ENCODE peak calls at places on chromosome 12, in five cellular contexts. L, A, T, P and Q are unnamed samples.

GRCh38 chr12:3496964-3497363 is 6.0 kb downstream of the PRMT8 start:
- DNase-seq in L (no peak), A (no peak), P (no peak), T (no peak), Q (no peak)

GRCh38 chr12:108804361-108804949 is 52.9 kb downstream of the SSH1 start:
- DNase-seq in L (no peak), A (no peak), T (no peak), P (no peak), Q (no peak)

GRCh38 chr12:4214912-4215861 is 58.4 kb upstream of the CCND2 start:
- DNase-seq in L (peak; percentile 86), T (peak; percentile 93), A (no peak), P (peak; percentile 8), Q (peak; percentile 60)

GRCh38 chr12:93245543-93245942 is 132.2 kb upstream of the NUDT4 start:
- DNase-seq in A (no peak), P (no peak), T (no peak), L (peak; percentile 70), Q (no peak)

GRCh38 chr12:46794593-46795190 is 31.1 kb downstream of the SLC38A4 start:
- DNase-seq in L (peak; percentile 22), P (no peak), A (no peak), T (no peak), Q (no peak)

GRCh38 chr12:82090188-82090587 is 268.0 kb downstream of the CCDC59 start:
- DNase-seq in A (no peak), T (no peak), L (no peak), P (no peak), Q (no peak)

GRCh38 chr12:52049688-52050087 is 1.6 kb upstream of the NR4A1 start:
- DNase-seq in L (no peak), A (no peak), T (no peak), P (no peak), Q (no peak)

GRCh38 chr12:77837876-77838291 is 7.2 kb downstream of the NAV3 start:
- DNase-seq in A (no peak), P (no peak), L (no peak), T (no peak), Q (no peak)

GRCh38 chr12:116784238-116784612 is 46.1 kb downstream of the RNFT2 start:
- DNase-seq in L (no peak), P (no peak), T (peak; percentile 50), A (no peak), Q (no peak)

GRCh38 chr12:57181072-57181471 is 33.7 kb upstream of the LRP1-AS start:
- DNase-seq in P (no peak), A (no peak), L (no peak), T (no peak), Q (no peak)

GRCh38 chr12:107058190-107058589 is 35.2 kb downstream of the CRY1 start:
- DNase-seq in L (no peak), P (no peak), A (no peak), T (no peak), Q (no peak)

GRCh38 chr12:93002278-93003054 is 73.4 kb upstream of the EEA1 start:
- DNase-seq in A (no peak), P (no peak), L (no peak), T (no peak), Q (no peak)

GRCh38 chr12:3436496-3437060 is 54.4 kb upstream of the PRMT8 start:
- DNase-seq in P (no peak), L (no peak), T (no peak), A (no peak), Q (no peak)

GRCh38 chr12:1474059-1474537 is 120.3 kb downstream of the FBXL14 start:
- DNase-seq in T (peak; percentile 86), L (no peak), P (no peak), A (no peak), Q (no peak)

GRCh38 chr12:53695148-53696138 is 19.6 kb upstream of the ATP5MC2 start:
- DNase-seq in L (no peak), P (peak; percentile 31), T (peak; percentile 81), A (no peak), Q (peak; percentile 34)

GRCh38 chr12:68745376-68745903 is 536 bp upstream of the SLC35E3 start:
- DNase-seq in L (no peak), T (peak; percentile 39), P (no peak), A (no peak), Q (no peak)

GRCh38 chr12:2641209-2641608 is 153.6 kb upstream of the FKBP4 start:
- DNase-seq in T (peak; percentile 40), A (no peak), P (no peak), L (no peak), Q (no peak)

GRCh38 chr12:48819986-48820385 is 1.7 kb downstream of the CACNB3 start:
- DNase-seq in L (no peak), T (no peak), P (no peak), A (no peak), Q (no peak)

GRCh38 chr12:50188875-50189575 is 21.9 kb upstream of the CERS5 start:
- DNase-seq in L (no peak), A (peak; percentile 32), T (no peak), P (no peak), Q (no peak)

GRCh38 chr12:79763748-79764452 is 73.1 kb upstream of the PAWR start:
- DNase-seq in T (no peak), A (no peak), P (no peak), L (no peak), Q (no peak)

GRCh38 chr12:48002773-48003218 is 1.5 kb downstream of the COL2A1 start:
- DNase-seq in P (no peak), L (no peak), A (no peak), T (no peak), Q (no peak)

GRCh38 chr12:102638777-102639176 is 158.4 kb upstream of the IGF1 start:
- DNase-seq in A (no peak), P (no peak), T (no peak), L (no peak), Q (no peak)

GRCh38 chr12:104494137-104494815 is 37.5 kb downstream of the CHST11 start:
- DNase-seq in A (no peak), P (no peak), T (peak; percentile 58), L (peak; percentile 48), Q (no peak)

GRCh38 chr12:92503977-92504966 is 198.5 kb upstream of the PLEKHG7 start:
- DNase-seq in T (no peak), A (no peak), L (no peak), P (no peak), Q (no peak)

GRCh38 chr12:96196781-96197180 is 2.6 kb downstream of the ELK3 start:
- DNase-seq in A (no peak), T (no peak), P (no peak), L (no peak), Q (no peak)

GRCh38 chr12:12609692-12610091 is 2.0 kb upstream of the CREBL2 start:
- DNase-seq in L (no peak), P (no peak), A (no peak), T (no peak), Q (no peak)

GRCh38 chr12:106978035-106978800 is 8.7 kb downstream of the MTERF2 start:
- DNase-seq in T (no peak), L (no peak), P (no peak), A (peak; percentile 52), Q (no peak)

GRCh38 chr12:45655753-45656152 is 73.8 kb upstream of the ARID2 start:
- DNase-seq in T (peak; percentile 19), P (no peak), A (no peak), L (no peak), Q (no peak)

GRCh38 chr12:45654002-45654401 is 75.5 kb upstream of the ARID2 start:
- DNase-seq in A (no peak), L (no peak), P (no peak), T (no peak), Q (no peak)

GRCh38 chr12:45651029-45651428 is 78.5 kb upstream of the ARID2 start:
- DNase-seq in T (no peak), P (no peak), L (no peak), A (no peak), Q (no peak)

GRCh38 chr12:45658066-45658465 is 71.4 kb upstream of the ARID2 start:
- DNase-seq in A (no peak), P (no peak), L (no peak), T (peak; percentile 36), Q (no peak)

GRCh38 chr12:45655186-45655585 is 74.3 kb upstream of the ARID2 start:
- DNase-seq in L (no peak), P (no peak), T (peak; percentile 41), A (no peak), Q (no peak)
- TF ChIP-seq CTCF in L (peak; percentile 27), P (no peak), T (no peak), A (no peak), Q (no peak)

DNA sequence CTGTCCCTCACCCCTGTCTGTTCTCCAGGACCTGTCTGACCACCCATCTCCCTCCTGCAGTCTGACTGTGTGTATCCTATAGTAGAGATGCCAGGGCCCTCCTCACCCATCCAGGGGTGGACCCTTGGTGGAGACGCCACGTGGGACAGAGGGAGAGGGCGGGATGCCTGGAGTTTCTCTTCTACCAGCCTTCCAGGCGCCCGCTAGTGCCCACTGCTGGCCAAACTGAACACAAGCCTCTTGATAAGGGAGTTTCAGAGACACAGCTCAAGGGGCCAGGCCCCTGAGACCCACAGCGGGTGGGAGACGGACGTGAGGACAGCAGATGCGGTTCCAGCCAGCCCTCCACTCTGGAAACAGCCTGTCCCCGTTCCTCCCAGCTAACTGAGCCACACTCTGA is 147.3 kb downstream of the RBM19 start:
- DNase-seq in A (no peak), T (peak; percentile 19), L (no peak), P (peak; percentile 16), Q (no peak)
- TF ChIP-seq CTCF in A (no peak), T (peak; percentile 44), L (peak; percentile 26), P (peak; percentile 66), Q (no peak)

GRCh38 chr12:20653871-20654270 is 41.3 kb upstream of the SLCO1C1 start:
- DNase-seq in L (no peak), P (no peak), A (no peak), T (no peak), Q (no peak)

GRCh38 chr12:20656600-20656999 is 38.5 kb upstream of the SLCO1C1 start:
- DNase-seq in P (no peak), L (no peak), T (no peak), A (no peak), Q (no peak)

GRCh38 chr12:20657496-20657895 is 37.6 kb upstream of the SLCO1C1 start:
- DNase-seq in P (no peak), T (no peak), A (no peak), L (no peak), Q (no peak)
- TF ChIP-seq CTCF in P (no peak), T (no peak), A (no peak), L (no peak), Q (no peak)

DNA sequence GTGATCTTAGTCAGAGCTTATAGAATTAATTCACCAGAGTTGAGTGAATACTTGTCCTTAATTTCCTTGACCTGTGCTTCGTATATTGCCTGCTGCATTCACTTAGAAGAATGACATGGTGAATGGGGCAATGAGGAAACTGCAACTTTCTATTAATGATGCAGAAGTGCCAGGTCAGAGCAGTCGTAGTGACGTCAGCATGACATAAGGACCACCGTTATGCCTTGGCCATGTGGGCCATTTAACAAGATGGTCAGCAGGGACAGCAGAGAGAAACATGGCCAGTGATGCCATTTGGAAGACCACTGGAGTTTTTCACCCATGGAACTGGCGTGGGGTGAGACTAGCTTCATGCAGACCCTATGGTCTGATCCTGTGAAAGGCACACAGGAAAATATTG is 1469.4 kb upstream of the TMEM132C start:
- DNase-seq in P (no peak), L (no peak), T (no peak), A (no peak), Q (no peak)
- TF ChIP-seq CTCF in P (no peak), L (no peak), T (no peak), A (no peak), Q (no peak)

DNA sequence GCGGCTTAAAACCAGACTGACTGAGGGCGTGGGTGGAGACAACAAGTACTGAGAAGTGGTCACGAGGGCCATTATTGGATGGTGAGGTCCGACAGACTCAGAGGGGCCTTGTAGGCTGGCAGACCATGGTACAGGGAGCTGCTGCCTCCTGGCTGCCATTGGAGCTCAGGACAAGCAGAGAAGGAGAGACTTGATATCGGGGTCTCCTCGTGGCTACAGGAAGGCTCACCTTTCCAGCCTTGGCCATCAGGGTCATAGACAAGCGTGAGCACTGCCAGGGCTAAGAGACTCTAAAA is 54.2 kb downstream of the FBRSL1 start:
- DNase-seq in T (peak; percentile 38), P (no peak), L (no peak), A (no peak), Q (no peak)
- TF ChIP-seq CTCF in T (no peak), P (no peak), L (no peak), A (no peak), Q (no peak)